ENCODE peak calls at places on chromosome 14, in ten cellular contexts. One of them, this sample, is unnamed.

GRCh38 chr14:64488590-64489099 is 15.0 kb downstream of the ZBTB25 start:
- DNase-seq in AG04449: no peak
- DNase-seq in Panc1: no peak
- DNase-seq in spleen: no peak
- DNase-seq in activated B cell treated with CpG ODN at 0.5 μM for 24 hours: no peak
- DNase-seq in progenitor cell of endocrine pancreas: no peak
- DNase-seq in transverse colon: peak; percentile 41
- DNase-seq in left ventricle myocardium inferior: no peak
- DNase-seq in endodermal cell: no peak
- DNase-seq in lower leg skin: no peak
- DNase-seq in this sample: no peak

GRCh38 chr14:99715266-99716000 is 31.3 kb downstream of the CYP46A1 start:
- DNase-seq in AG04449: no peak
- DNase-seq in spleen: peak; percentile 65
- DNase-seq in Panc1: no peak
- DNase-seq in left ventricle myocardium inferior: no peak
- DNase-seq in activated B cell treated with CpG ODN at 0.5 μM for 24 hours: no peak
- DNase-seq in progenitor cell of endocrine pancreas: no peak
- DNase-seq in endodermal cell: no peak
- DNase-seq in transverse colon: no peak
- DNase-seq in lower leg skin: peak; percentile 7
- DNase-seq in this sample: no peak

GRCh38 chr14:57748279-57748678 is 117.6 kb downstream of the SLC35F4 start:
- DNase-seq in endodermal cell: no peak
- DNase-seq in progenitor cell of endocrine pancreas: no peak
- DNase-seq in lower leg skin: no peak
- DNase-seq in spleen: no peak
- DNase-seq in activated B cell treated with CpG ODN at 0.5 μM for 24 hours: no peak
- DNase-seq in left ventricle myocardium inferior: no peak
- DNase-seq in transverse colon: no peak
- DNase-seq in Panc1: no peak
- DNase-seq in AG04449: no peak
- DNase-seq in this sample: no peak

GRCh38 chr14:52663850-52664249 is 31.5 kb downstream of the ERO1A start:
- DNase-seq in left ventricle myocardium inferior: no peak
- DNase-seq in endodermal cell: peak; percentile 67
- DNase-seq in transverse colon: no peak
- DNase-seq in AG04449: no peak
- DNase-seq in lower leg skin: no peak
- DNase-seq in activated B cell treated with CpG ODN at 0.5 μM for 24 hours: no peak
- DNase-seq in progenitor cell of endocrine pancreas: no peak
- DNase-seq in Panc1: no peak
- DNase-seq in spleen: no peak
- DNase-seq in this sample: no peak

GRCh38 chr14:102591372-102591943 is 991 bp upstream of the RCOR1 start:
- DNase-seq in activated B cell treated with CpG ODN at 0.5 μM for 24 hours: no peak
- DNase-seq in spleen: peak; percentile 90
- DNase-seq in progenitor cell of endocrine pancreas: peak; percentile 20
- DNase-seq in left ventricle myocardium inferior: peak; percentile 53
- DNase-seq in AG04449: no peak
- DNase-seq in transverse colon: peak; percentile 52
- DNase-seq in Panc1: no peak
- DNase-seq in lower leg skin: peak; percentile 43
- DNase-seq in endodermal cell: peak; percentile 77
- DNase-seq in this sample: peak; percentile 82

GRCh38 chr14:100673085-100673806 is 53.4 kb upstream of the DLK1 start:
- DNase-seq in endodermal cell: peak; percentile 95
- DNase-seq in Panc1: no peak
- DNase-seq in left ventricle myocardium inferior: no peak
- DNase-seq in transverse colon: peak; percentile 73
- DNase-seq in lower leg skin: no peak
- DNase-seq in progenitor cell of endocrine pancreas: peak; percentile 63
- DNase-seq in AG04449: no peak
- DNase-seq in spleen: no peak
- DNase-seq in activated B cell treated with CpG ODN at 0.5 μM for 24 hours: no peak
- DNase-seq in this sample: no peak

GRCh38 chr14:93683241-93683640 is 105.0 kb downstream of the PRIMA1 start:
- DNase-seq in activated B cell treated with CpG ODN at 0.5 μM for 24 hours: no peak
- DNase-seq in spleen: no peak
- DNase-seq in transverse colon: no peak
- DNase-seq in endodermal cell: peak; percentile 66
- DNase-seq in lower leg skin: no peak
- DNase-seq in left ventricle myocardium inferior: no peak
- DNase-seq in Panc1: no peak
- DNase-seq in progenitor cell of endocrine pancreas: no peak
- DNase-seq in AG04449: no peak
- DNase-seq in this sample: no peak

GRCh38 chr14:22852940-22853767 is 16.8 kb downstream of the MMP14 start:
- DNase-seq in AG04449: no peak
- DNase-seq in activated B cell treated with CpG ODN at 0.5 μM for 24 hours: peak; percentile 97
- DNase-seq in endodermal cell: peak; percentile 98
- DNase-seq in lower leg skin: peak; percentile 91
- DNase-seq in left ventricle myocardium inferior: peak; percentile 90
- DNase-seq in Panc1: no peak
- DNase-seq in transverse colon: peak; percentile 96
- DNase-seq in spleen: peak; percentile 96
- DNase-seq in progenitor cell of endocrine pancreas: peak; percentile 93
- DNase-seq in this sample: peak; percentile 94

GRCh38 chr14:100534528-100535286 is 52.5 kb downstream of the BEGAIN start:
- DNase-seq in transverse colon: peak; percentile 6
- DNase-seq in lower leg skin: peak; percentile 7
- DNase-seq in endodermal cell: peak; percentile 61
- DNase-seq in activated B cell treated with CpG ODN at 0.5 μM for 24 hours: peak; percentile 8
- DNase-seq in AG04449: no peak
- DNase-seq in spleen: peak; percentile 44
- DNase-seq in Panc1: no peak
- DNase-seq in progenitor cell of endocrine pancreas: no peak
- DNase-seq in left ventricle myocardium inferior: peak; percentile 3
- DNase-seq in this sample: peak; percentile 53

GRCh38 chr14:64507376-64508156 is 3.0 kb downstream of the ZBTB1 start:
- DNase-seq in Panc1: no peak
- DNase-seq in lower leg skin: no peak
- DNase-seq in left ventricle myocardium inferior: no peak
- DNase-seq in progenitor cell of endocrine pancreas: no peak
- DNase-seq in endodermal cell: no peak
- DNase-seq in transverse colon: no peak
- DNase-seq in AG04449: no peak
- DNase-seq in spleen: no peak
- DNase-seq in activated B cell treated with CpG ODN at 0.5 μM for 24 hours: no peak
- DNase-seq in this sample: no peak

GRCh38 chr14:21704340-21704737 is 30.7 kb upstream of the OR4E1 start:
- DNase-seq in endodermal cell: no peak
- DNase-seq in Panc1: no peak
- DNase-seq in left ventricle myocardium inferior: no peak
- DNase-seq in transverse colon: no peak
- DNase-seq in AG04449: no peak
- DNase-seq in progenitor cell of endocrine pancreas: no peak
- DNase-seq in lower leg skin: no peak
- DNase-seq in activated B cell treated with CpG ODN at 0.5 μM for 24 hours: no peak
- DNase-seq in spleen: no peak
- DNase-seq in this sample: no peak

GRCh38 chr14:56172571-56172971 is 54.4 kb downstream of the PELI2 start:
- DNase-seq in lower leg skin: no peak
- DNase-seq in transverse colon: no peak
- DNase-seq in spleen: no peak
- DNase-seq in activated B cell treated with CpG ODN at 0.5 μM for 24 hours: no peak
- DNase-seq in Panc1: no peak
- DNase-seq in endodermal cell: no peak
- DNase-seq in progenitor cell of endocrine pancreas: no peak
- DNase-seq in AG04449: no peak
- DNase-seq in left ventricle myocardium inferior: no peak
- DNase-seq in this sample: no peak

GRCh38 chr14:93715279-93715927 is 72.9 kb downstream of the PRIMA1 start:
- DNase-seq in lower leg skin: no peak
- DNase-seq in left ventricle myocardium inferior: no peak
- DNase-seq in activated B cell treated with CpG ODN at 0.5 μM for 24 hours: no peak
- DNase-seq in endodermal cell: peak; percentile 41
- DNase-seq in transverse colon: no peak
- DNase-seq in AG04449: no peak
- DNase-seq in progenitor cell of endocrine pancreas: no peak
- DNase-seq in Panc1: no peak
- DNase-seq in spleen: peak; percentile 49
- DNase-seq in this sample: peak; percentile 61

GRCh38 chr14:75518625-75519024 is 3.6 kb upstream of the BATF start:
- DNase-seq in spleen: no peak
- DNase-seq in endodermal cell: peak; percentile 89
- DNase-seq in progenitor cell of endocrine pancreas: no peak
- DNase-seq in Panc1: peak; percentile 32
- DNase-seq in activated B cell treated with CpG ODN at 0.5 μM for 24 hours: no peak
- DNase-seq in left ventricle myocardium inferior: no peak
- DNase-seq in AG04449: no peak
- DNase-seq in lower leg skin: no peak
- DNase-seq in transverse colon: no peak
- DNase-seq in this sample: no peak
- TF ChIP-seq CTCF in spleen: peak; percentile 60
- TF ChIP-seq CTCF in endodermal cell: peak; percentile 90
- TF ChIP-seq CTCF in progenitor cell of endocrine pancreas: peak; percentile 24
- TF ChIP-seq CTCF in Panc1: peak; percentile 41
- TF ChIP-seq CTCF in activated B cell treated with CpG ODN at 0.5 μM for 24 hours: no peak
- TF ChIP-seq CTCF in left ventricle myocardium inferior: peak; percentile 32
- TF ChIP-seq CTCF in AG04449: no peak
- TF ChIP-seq CTCF in lower leg skin: no peak
- TF ChIP-seq CTCF in transverse colon: no peak
- TF ChIP-seq CTCF in this sample: no peak

GRCh38 chr14:46053221-46053620 is 598.4 kb downstream of the RPL10L start:
- DNase-seq in progenitor cell of endocrine pancreas: no peak
- DNase-seq in spleen: no peak
- DNase-seq in activated B cell treated with CpG ODN at 0.5 μM for 24 hours: no peak
- DNase-seq in endodermal cell: no peak
- DNase-seq in transverse colon: no peak
- DNase-seq in left ventricle myocardium inferior: no peak
- DNase-seq in lower leg skin: no peak
- DNase-seq in Panc1: no peak
- DNase-seq in AG04449: no peak
- DNase-seq in this sample: no peak
- TF ChIP-seq CTCF in progenitor cell of endocrine pancreas: no peak
- TF ChIP-seq CTCF in spleen: no peak
- TF ChIP-seq CTCF in activated B cell treated with CpG ODN at 0.5 μM for 24 hours: no peak
- TF ChIP-seq CTCF in endodermal cell: no peak
- TF ChIP-seq CTCF in transverse colon: no peak
- TF ChIP-seq CTCF in left ventricle myocardium inferior: no peak
- TF ChIP-seq CTCF in lower leg skin: no peak
- TF ChIP-seq CTCF in Panc1: no peak
- TF ChIP-seq CTCF in AG04449: no peak
- TF ChIP-seq CTCF in this sample: no peak

DNA sequence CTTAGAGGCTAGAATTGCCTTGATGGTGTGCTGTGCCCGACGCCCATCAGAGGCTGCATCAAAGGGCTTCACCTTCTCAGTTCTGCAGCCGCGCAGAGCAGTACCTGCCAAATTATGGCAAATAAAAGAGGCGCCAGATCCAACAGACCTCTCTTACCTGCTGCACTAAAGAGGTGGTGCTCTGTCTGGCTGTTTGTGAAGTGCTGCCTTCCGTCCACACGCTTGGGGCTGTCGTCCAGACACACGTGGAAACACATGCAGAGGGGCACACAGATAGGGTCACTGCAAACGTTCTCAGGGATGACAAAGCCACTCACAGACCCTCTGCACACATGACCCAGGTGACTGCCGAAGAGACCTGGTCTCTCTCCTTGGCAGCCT is 617.5 kb downstream of the VRK1 start:
- DNase-seq in Panc1: no peak
- DNase-seq in progenitor cell of endocrine pancreas: no peak
- DNase-seq in activated B cell treated with CpG ODN at 0.5 μM for 24 hours: no peak
- DNase-seq in spleen: no peak
- DNase-seq in left ventricle myocardium inferior: no peak
- DNase-seq in lower leg skin: no peak
- DNase-seq in transverse colon: no peak
- DNase-seq in endodermal cell: peak; percentile 57
- DNase-seq in AG04449: no peak
- DNase-seq in this sample: no peak
- TF ChIP-seq CTCF in Panc1: no peak
- TF ChIP-seq CTCF in progenitor cell of endocrine pancreas: no peak
- TF ChIP-seq CTCF in activated B cell treated with CpG ODN at 0.5 μM for 24 hours: no peak
- TF ChIP-seq CTCF in spleen: no peak
- TF ChIP-seq CTCF in left ventricle myocardium inferior: no peak
- TF ChIP-seq CTCF in lower leg skin: no peak
- TF ChIP-seq CTCF in transverse colon: no peak
- TF ChIP-seq CTCF in endodermal cell: peak; percentile 40
- TF ChIP-seq CTCF in AG04449: no peak
- TF ChIP-seq CTCF in this sample: no peak

GRCh38 chr14:59020382-59020781 is 168.1 kb upstream of the DAAM1 start:
- DNase-seq in AG04449: no peak
- DNase-seq in endodermal cell: no peak
- DNase-seq in transverse colon: no peak
- DNase-seq in lower leg skin: no peak
- DNase-seq in left ventricle myocardium inferior: no peak
- DNase-seq in progenitor cell of endocrine pancreas: no peak
- DNase-seq in activated B cell treated with CpG ODN at 0.5 μM for 24 hours: no peak
- DNase-seq in spleen: no peak
- DNase-seq in Panc1: no peak
- DNase-seq in this sample: no peak
- TF ChIP-seq CTCF in AG04449: peak; percentile 41
- TF ChIP-seq CTCF in endodermal cell: peak; percentile 78
- TF ChIP-seq CTCF in transverse colon: peak; percentile 25
- TF ChIP-seq CTCF in lower leg skin: no peak
- TF ChIP-seq CTCF in left ventricle myocardium inferior: peak; percentile 52
- TF ChIP-seq CTCF in progenitor cell of endocrine pancreas: peak; percentile 54
- TF ChIP-seq CTCF in activated B cell treated with CpG ODN at 0.5 μM for 24 hours: no peak
- TF ChIP-seq CTCF in spleen: no peak
- TF ChIP-seq CTCF in Panc1: peak; percentile 46
- TF ChIP-seq CTCF in this sample: no peak

DNA sequence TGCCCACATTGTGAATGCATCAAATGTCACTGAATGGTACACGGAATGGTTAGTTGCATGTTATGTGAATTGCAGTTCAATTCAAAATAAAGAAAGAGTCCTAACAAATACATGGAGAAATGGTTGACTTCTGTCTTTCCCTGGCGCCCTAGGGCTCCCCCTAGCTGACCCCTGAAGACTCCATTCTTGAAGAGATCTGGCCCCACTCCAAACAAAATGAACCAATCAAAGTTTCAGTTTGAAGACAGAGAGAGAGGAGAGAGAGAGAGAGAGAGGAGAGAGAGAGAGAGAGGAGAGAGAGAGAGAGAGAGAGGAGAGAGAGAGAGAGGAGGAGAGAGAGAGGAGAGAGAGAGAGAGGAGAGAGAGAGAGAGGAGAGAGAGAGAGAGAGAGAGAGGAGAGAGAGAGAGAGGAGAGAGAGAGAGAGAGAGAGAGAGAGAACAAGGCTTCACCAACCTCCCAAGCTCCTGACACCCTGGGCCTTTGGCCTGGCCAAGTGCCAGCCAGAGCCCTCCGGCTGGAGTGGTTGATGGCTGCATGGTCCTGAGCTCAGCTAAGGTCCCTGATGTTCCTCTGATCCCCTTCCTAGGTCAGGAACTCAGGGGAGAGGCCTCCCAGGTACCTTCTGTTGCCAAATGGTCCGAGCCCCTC is 188.7 kb downstream of the ESRRB start:
- DNase-seq in progenitor cell of endocrine pancreas: no peak
- DNase-seq in Panc1: no peak
- DNase-seq in left ventricle myocardium inferior: no peak
- DNase-seq in lower leg skin: no peak
- DNase-seq in spleen: no peak
- DNase-seq in endodermal cell: peak; percentile 67
- DNase-seq in transverse colon: no peak
- DNase-seq in AG04449: no peak
- DNase-seq in activated B cell treated with CpG ODN at 0.5 μM for 24 hours: no peak
- DNase-seq in this sample: no peak
- TF ChIP-seq CTCF in progenitor cell of endocrine pancreas: no peak
- TF ChIP-seq CTCF in Panc1: peak; percentile 11
- TF ChIP-seq CTCF in left ventricle myocardium inferior: no peak
- TF ChIP-seq CTCF in lower leg skin: no peak
- TF ChIP-seq CTCF in spleen: no peak
- TF ChIP-seq CTCF in endodermal cell: peak; percentile 71
- TF ChIP-seq CTCF in transverse colon: no peak
- TF ChIP-seq CTCF in AG04449: no peak
- TF ChIP-seq CTCF in activated B cell treated with CpG ODN at 0.5 μM for 24 hours: no peak
- TF ChIP-seq CTCF in this sample: no peak

This sample was measured in sigmoid colon.